ENCODE peak calls at places on chromosomes 16 and 17, in six cellular contexts. X is IMR-90, N is A549, E is K562, A is GM12878, P is HepG2. U is an unnamed sample.

GRCh38 chr16:13426279-13426678 is 493.7 kb upstream of the ERCC4 start:
- DNase-seq in X (no peak), N (no peak), E (peak), A (no peak), P (peak), U (no peak)

GRCh38 chr16:57884655-57885133 is 82.4 kb upstream of the KIFC3 start:
- DNase-seq in X (no peak), N (no peak), E (no peak), A (no peak), P (no peak), U (no peak)

GRCh38 chr17:73727941-73728340 is 83.7 kb upstream of the SDK2 start:
- DNase-seq in X (no peak), N (no peak), E (no peak), A (no peak), P (no peak), U (no peak)

GRCh38 chr17:32549559-32549958 is 62.8 kb downstream of the CDK5R1 start:
- DNase-seq in X (no peak), N (no peak), E (no peak), A (no peak), P (no peak), U (no peak)

GRCh38 chr17:47687748-47688147 is 6.2 kb upstream of the TBKBP1 start:
- DNase-seq in X (peak), N (no peak), E (peak), A (no peak), P (no peak), U (no peak)

GRCh38 chr17:21275579-21276339 is 8.8 kb upstream of the MAP2K3 start:
- DNase-seq in X (peak), N (peak), E (peak), A (peak), P (peak), U (peak)

GRCh38 chr17:48068491-48068961 is 20.4 kb downstream of the NFE2L1 start:
- DNase-seq in X (peak), N (peak), E (peak), A (no peak), P (peak), U (peak)

GRCh38 chr16:29898786-29899515 is 399 bp downstream of the SEZ6L2 start:
- DNase-seq in X (no peak), N (peak), E (no peak), A (no peak), P (no peak), U (peak)

GRCh38 chr16:53080345-53081031 is 25.7 kb downstream of the CHD9 start:
- DNase-seq in X (peak), N (peak), E (no peak), A (no peak), P (no peak), U (no peak)

GRCh38 chr16:61555718-61556441 is 480.4 kb downstream of the CDH8 start:
- DNase-seq in X (no peak), N (no peak), E (no peak), A (no peak), P (no peak), U (no peak)

GRCh38 chr17:52276609-52277008 is 118.1 kb upstream of the CA10 start:
- DNase-seq in X (no peak), N (no peak), E (no peak), A (no peak), P (no peak), U (no peak)

GRCh38 chr17:31678431-31678830 is 180.6 kb downstream of the COPRS start:
- DNase-seq in X (peak), N (no peak), E (no peak), A (no peak), P (no peak), U (no peak)

GRCh38 chr17:29929006-29929543 is 953 bp downstream of the SSH2 start:
- DNase-seq in X (no peak), N (no peak), E (no peak), A (no peak), P (peak), U (peak)

GRCh38 chr17:57881143-57881542 is 31.3 kb upstream of the MRPS23 start:
- DNase-seq in X (peak), N (no peak), E (no peak), A (no peak), P (no peak), U (no peak)

GRCh38 chr17:56822725-56823124 is 11.0 kb downstream of the C17orf67 start:
- DNase-seq in X (no peak), N (no peak), E (no peak), A (no peak), P (no peak), U (no peak)

GRCh38 chr16:3094289-3095027 is 4.6 kb downstream of the ZSCAN10 start:
- DNase-seq in X (peak), N (no peak), E (peak), A (no peak), P (peak), U (peak)

GRCh38 chr16:84029297-84030096 is 13.1 kb downstream of the SLC38A8 start:
- DNase-seq in X (no peak), N (no peak), E (no peak), A (no peak), P (no peak), U (no peak)

GRCh38 chr17:60161598-60162330 is 12.0 kb downstream of the CA4 start:
- DNase-seq in X (no peak), N (no peak), E (peak), A (no peak), P (no peak), U (no peak)

GRCh38 chr17:73613271-73613941 is 30.8 kb downstream of the SDK2 start:
- DNase-seq in X (no peak), N (no peak), E (no peak), A (no peak), P (no peak), U (no peak)

GRCh38 chr16:11405331-11406176 is 60.3 kb downstream of the RMI2 start:
- DNase-seq in X (peak), N (peak), E (peak), A (no peak), P (peak), U (peak)

GRCh38 chr16:84845496-84846002 is 25.8 kb downstream of the CRISPLD2 start:
- DNase-seq in X (no peak), N (no peak), E (no peak), A (no peak), P (no peak), U (peak)

GRCh38 chr17:12282056-12282455 is 261.4 kb downstream of the MAP2K4 start:
- DNase-seq in X (peak), N (peak), E (no peak), A (no peak), P (no peak), U (no peak)

GRCh38 chr17:34205401-34205800 is 49.7 kb upstream of the CCL2 start:
- DNase-seq in X (no peak), N (no peak), E (no peak), A (no peak), P (no peak), U (no peak)

GRCh38 chr17:42067371-42068180 is 17.2 kb upstream of the C17orf113 start:
- DNase-seq in X (peak), N (peak), E (peak), A (no peak), P (peak), U (peak)

GRCh38 chr16:64234200-64234599 is 887.7 kb downstream of the CDH11 start:
- DNase-seq in X (no peak), N (no peak), E (no peak), A (no peak), P (no peak), U (no peak)

GRCh38 chr16:11072420-11073153 is 128.2 kb downstream of the CLEC16A start:
- DNase-seq in X (no peak), N (no peak), E (peak), A (no peak), P (no peak), U (no peak)

GRCh38 chr16:31501226-31501965 is 6.8 kb downstream of the RUSF1 start:
- DNase-seq in X (no peak), N (no peak), E (no peak), A (no peak), P (peak), U (no peak)

GRCh38 chr17:50180066-50180465 is 14.3 kb downstream of the SGCA start:
- DNase-seq in X (no peak), N (no peak), E (no peak), A (no peak), P (no peak), U (no peak)

GRCh38 chr17:50175035-50175788 is 9.4 kb downstream of the SGCA start:
- DNase-seq in X (peak), N (no peak), E (no peak), A (no peak), P (no peak), U (no peak)

GRCh38 chr17:50176559-50177471 is 11.0 kb downstream of the SGCA start:
- DNase-seq in X (no peak), N (no peak), E (no peak), A (no peak), P (no peak), U (no peak)

GRCh38 chr17:50177983-50178834 is 12.4 kb downstream of the SGCA start:
- DNase-seq in X (peak), N (peak), E (peak), A (no peak), P (peak), U (peak)

GRCh38 chr17:50177476-50177875 is 11.7 kb downstream of the SGCA start:
- DNase-seq in X (no peak), N (no peak), E (no peak), A (no peak), P (no peak), U (no peak)
- TF ChIP-seq BHLHE40 in X (no peak), N (no peak), E (no peak), A (no peak), P (no peak), U (no peak)

GRCh38 chr17:66406701-66407644 is 104.6 kb downstream of the PRKCA start:
- DNase-seq in X (no peak), N (no peak), E (no peak), A (no peak), P (no peak), U (no peak)
- TF ChIP-seq BHLHE40 in X (no peak), N (no peak), E (no peak), A (no peak), P (no peak), U (no peak)

DNA sequence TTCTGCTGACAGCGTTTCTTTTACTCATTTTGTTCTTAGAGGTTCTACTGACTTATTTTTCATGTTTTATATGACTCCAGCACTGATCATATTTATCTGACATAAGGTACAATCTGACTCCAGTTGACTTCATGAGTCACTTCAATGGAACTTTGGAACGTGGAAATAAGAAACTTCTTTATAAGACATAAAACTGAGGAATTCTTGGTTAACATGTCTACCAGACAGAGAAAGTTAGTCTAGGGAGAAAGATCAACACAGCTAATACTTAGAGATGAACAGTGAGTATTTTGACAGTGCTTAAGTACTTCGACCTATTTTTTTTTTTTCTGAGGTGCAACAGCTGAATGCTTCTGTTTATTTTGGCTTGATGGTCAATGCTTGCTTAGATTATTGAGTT is 679.5 kb downstream of the KCNJ2 start:
- DNase-seq in X (peak), N (no peak), E (no peak), A (no peak), P (no peak), U (no peak)
- TF ChIP-seq BHLHE40 in X (no peak), N (no peak), E (no peak), A (no peak), P (no peak), U (no peak)

DNA sequence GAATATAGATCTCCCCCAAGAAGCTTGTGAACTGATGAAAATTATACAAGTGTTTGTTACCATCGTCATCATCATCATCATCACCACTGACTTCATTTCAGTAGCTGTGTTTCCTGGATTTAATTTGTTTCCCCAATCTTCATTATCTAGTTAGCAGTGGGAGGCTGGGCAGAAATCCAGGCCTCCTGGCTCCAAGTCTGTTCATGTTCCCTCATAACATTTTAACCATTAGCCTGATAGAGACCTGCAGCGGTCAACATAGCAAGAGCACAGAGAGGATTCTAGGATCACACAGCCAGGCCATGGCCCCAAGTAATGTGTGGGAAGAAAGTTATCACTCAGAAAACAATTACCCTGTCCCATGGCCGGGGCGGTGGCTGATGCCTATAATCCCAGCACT is 526.2 kb upstream of the CDH11 start:
- DNase-seq in X (no peak), N (no peak), E (no peak), A (no peak), P (no peak), U (no peak)
- TF ChIP-seq BHLHE40 in X (no peak), N (no peak), E (no peak), A (no peak), P (no peak), U (no peak)

GRCh38 chr17:27464431-27464830 is 8.2 kb downstream of the KSR1 start:
- DNase-seq in X (no peak), N (no peak), E (no peak), A (no peak), P (no peak), U (no peak)

GRCh38 chr17:27466748-27467375 is 10.6 kb downstream of the KSR1 start:
- DNase-seq in X (no peak), N (no peak), E (peak), A (peak), P (no peak), U (no peak)

GRCh38 chr17:27463235-27463677 is 7.0 kb downstream of the KSR1 start:
- DNase-seq in X (no peak), N (no peak), E (no peak), A (no peak), P (no peak), U (no peak)

GRCh38 chr17:27469256-27469655 is 13.0 kb downstream of the KSR1 start:
- DNase-seq in X (no peak), N (no peak), E (no peak), A (no peak), P (no peak), U (no peak)

GRCh38 chr17:27466376-27466747 is 10.1 kb downstream of the KSR1 start:
- DNase-seq in X (no peak), N (no peak), E (no peak), A (no peak), P (no peak), U (no peak)
- TF ChIP-seq BHLHE40 in X (no peak), N (no peak), E (no peak), A (no peak), P (no peak), U (no peak)

GRCh38 chr16:78198299-78198698 is 98.8 kb downstream of the WWOX start:
- DNase-seq in X (no peak), N (no peak), E (no peak), A (no peak), P (no peak), U (no peak)

GRCh38 chr16:78200023-78200389 is 100.6 kb downstream of the WWOX start:
- DNase-seq in X (no peak), N (no peak), E (no peak), A (no peak), P (no peak), U (no peak)

GRCh38 chr16:78199325-78200022 is 100.0 kb downstream of the WWOX start:
- DNase-seq in X (no peak), N (no peak), E (no peak), A (no peak), P (peak), U (no peak)

GRCh38 chr16:78196527-78196926 is 97.1 kb downstream of the WWOX start:
- DNase-seq in X (no peak), N (no peak), E (no peak), A (no peak), P (no peak), U (no peak)

DNA sequence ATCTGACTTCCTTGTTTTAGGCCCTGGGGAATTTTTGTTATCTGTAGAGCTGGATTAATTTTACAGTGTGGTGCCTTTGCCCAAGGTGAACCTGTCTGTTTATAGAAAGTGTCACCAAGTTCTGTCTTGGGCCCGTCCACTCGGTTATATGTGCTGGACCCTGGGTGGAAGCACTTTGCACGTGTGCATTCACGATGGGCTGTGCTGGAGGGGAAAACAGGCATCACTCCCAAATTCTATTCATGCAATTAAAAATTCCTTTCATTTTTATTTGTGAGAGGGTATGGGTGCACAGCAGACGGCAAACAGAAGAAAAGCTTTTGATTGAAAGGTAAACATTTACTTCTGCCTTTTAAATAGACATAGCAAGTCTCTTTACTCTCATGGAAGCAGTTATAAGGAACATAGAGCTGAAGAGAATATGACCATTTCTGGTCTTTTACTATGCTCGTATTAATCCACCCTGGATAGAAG is 101.2 kb downstream of the WWOX start:
- DNase-seq in X (no peak), N (no peak), E (no peak), A (no peak), P (peak), U (no peak)
- TF ChIP-seq BHLHE40 in X (no peak), N (no peak), E (no peak), A (no peak), P (peak), U (no peak)

DNA sequence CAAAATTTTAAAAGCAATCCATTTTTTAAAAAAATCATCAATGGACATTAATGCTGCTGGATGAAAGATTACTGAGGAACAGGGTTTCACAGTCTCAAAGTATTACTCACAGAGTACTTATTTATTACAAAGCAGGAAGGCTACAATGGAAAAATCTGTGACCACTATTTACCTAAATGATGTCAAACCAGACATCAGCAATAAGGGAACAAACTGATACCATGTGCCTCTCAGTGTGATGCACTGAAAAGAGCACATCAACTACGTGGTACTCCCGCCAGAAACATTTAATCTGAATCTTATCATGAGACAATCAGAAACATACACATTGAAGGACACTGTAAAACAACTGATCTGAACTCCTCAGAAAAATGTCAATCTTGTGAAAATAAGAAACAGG is 124.2 kb downstream of the PARN start:
- DNase-seq in X (peak), N (peak), E (no peak), A (no peak), P (peak), U (no peak)
- TF ChIP-seq BHLHE40 in X (no peak), N (no peak), E (no peak), A (no peak), P (no peak), U (no peak)

GRCh38 chr17:44121997-44122824 is 1.2 kb downstream of the HDAC5 start:
- DNase-seq in X (no peak), N (no peak), E (no peak), A (no peak), P (no peak), U (no peak)
- TF ChIP-seq BHLHE40 in X (no peak), N (no peak), E (no peak), A (no peak), P (no peak), U (no peak)

GRCh38 chr17:67008101-67008500 is 36.3 kb upstream of the CACNG1 start:
- DNase-seq in X (no peak), N (no peak), E (no peak), A (no peak), P (no peak), U (no peak)

GRCh38 chr17:67013891-67014290 is 30.5 kb upstream of the CACNG1 start:
- DNase-seq in X (no peak), N (no peak), E (no peak), A (no peak), P (no peak), U (no peak)

GRCh38 chr17:67015001-67015400 is 29.4 kb upstream of the CACNG1 start:
- DNase-seq in X (no peak), N (no peak), E (no peak), A (no peak), P (no peak), U (no peak)

GRCh38 chr17:67007266-67007665 is 37.1 kb upstream of the CACNG1 start:
- DNase-seq in X (no peak), N (no peak), E (no peak), A (no peak), P (no peak), U (no peak)

DNA sequence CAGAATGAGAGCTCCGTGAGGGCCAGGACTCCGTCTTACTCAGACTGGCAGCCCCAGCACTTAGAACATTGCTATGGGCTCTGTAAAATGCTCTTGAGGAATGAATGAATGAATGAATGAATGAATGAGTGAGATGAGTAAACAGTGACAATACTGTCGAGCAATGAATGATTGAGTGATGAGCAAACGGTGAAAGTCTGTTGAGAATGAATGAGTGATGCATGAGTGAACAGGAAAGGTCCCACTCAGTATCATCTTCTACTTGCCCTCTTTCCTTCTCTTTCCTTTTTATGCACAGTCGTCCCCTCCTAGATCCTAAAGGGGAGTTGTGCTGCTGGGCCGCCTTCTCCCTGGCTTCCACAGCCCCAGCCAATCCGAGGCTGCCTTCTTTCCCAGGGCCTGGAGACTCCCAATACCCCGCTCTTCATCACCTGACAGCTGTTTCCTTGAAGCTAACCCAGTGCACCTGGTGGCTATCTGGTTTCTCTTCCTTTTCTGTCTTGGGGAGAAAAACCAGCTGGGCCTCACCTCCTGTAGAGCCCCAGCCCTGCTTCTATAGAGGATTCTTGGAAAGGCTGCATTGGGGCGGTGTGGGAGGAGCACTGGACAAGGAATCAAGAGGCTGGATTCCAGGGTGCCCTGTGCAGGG is 32.7 kb upstream of the CACNG1 start:
- DNase-seq in X (no peak), N (no peak), E (no peak), A (no peak), P (no peak), U (no peak)
- TF ChIP-seq BHLHE40 in X (no peak), N (no peak), E (no peak), A (no peak), P (no peak), U (no peak)

U was measured in HEK293T.